ENCODE peak calls at places on chromosomes 6 and 20, in six cellular contexts. S is K562, D is HepG2, W is H1, B is SK-N-SH, H is GM12878. Y is an unnamed sample.

GRCh38 chr20:2805682-2806350 is 5.4 kb upstream of the CPXM1 start:
- DNase-seq in S (no peak), D (no peak), W (no peak), B (peak), H (no peak), Y (no peak)

GRCh38 chr6:356828-357251 is 34.7 kb upstream of the IRF4 start:
- DNase-seq in S (no peak), D (no peak), W (no peak), B (no peak), H (no peak), Y (no peak)

GRCh38 chr6:163600331-163600730 is 185.8 kb downstream of the QKI start:
- DNase-seq in S (no peak), D (no peak), W (no peak), B (no peak), H (no peak), Y (no peak)

GRCh38 chr6:91438570-91438969 is 851.7 kb upstream of the MAP3K7 start:
- DNase-seq in S (no peak), D (no peak), W (no peak), B (no peak), H (no peak), Y (no peak)

GRCh38 chr6:2884817-2885216 is 18.3 kb downstream of the SERPINB9 start:
- DNase-seq in S (no peak), D (no peak), W (no peak), B (no peak), H (no peak), Y (no peak)

GRCh38 chr20:24379116-24379927 is 90.1 kb upstream of the SYNDIG1 start:
- DNase-seq in S (no peak), D (no peak), W (no peak), B (no peak), H (no peak), Y (no peak)

GRCh38 chr20:16027710-16028109 is 545.5 kb downstream of the KIF16B start:
- DNase-seq in S (no peak), D (no peak), W (no peak), B (no peak), H (no peak), Y (no peak)

GRCh38 chr6:34585512-34586045 is 29.4 kb upstream of the SPDEF start:
- DNase-seq in S (no peak), D (no peak), W (no peak), B (no peak), H (no peak), Y (no peak)

GRCh38 chr6:101803146-101803545 is 409.6 kb downstream of the GRIK2 start:
- DNase-seq in S (no peak), D (no peak), W (no peak), B (no peak), H (no peak), Y (no peak)

GRCh38 chr20:35267092-35267491 is 10.8 kb downstream of the MMP24OS start:
- DNase-seq in S (no peak), D (no peak), W (no peak), B (no peak), H (no peak), Y (no peak)

GRCh38 chr20:11012975-11013374 is 339.2 kb upstream of the JAG1 start:
- DNase-seq in S (no peak), D (no peak), W (no peak), B (no peak), H (no peak), Y (no peak)

GRCh38 chr20:47543006-47543431 is 41.3 kb downstream of the NCOA3 start:
- DNase-seq in S (peak), D (no peak), W (no peak), B (no peak), H (no peak), Y (no peak)

DNA sequence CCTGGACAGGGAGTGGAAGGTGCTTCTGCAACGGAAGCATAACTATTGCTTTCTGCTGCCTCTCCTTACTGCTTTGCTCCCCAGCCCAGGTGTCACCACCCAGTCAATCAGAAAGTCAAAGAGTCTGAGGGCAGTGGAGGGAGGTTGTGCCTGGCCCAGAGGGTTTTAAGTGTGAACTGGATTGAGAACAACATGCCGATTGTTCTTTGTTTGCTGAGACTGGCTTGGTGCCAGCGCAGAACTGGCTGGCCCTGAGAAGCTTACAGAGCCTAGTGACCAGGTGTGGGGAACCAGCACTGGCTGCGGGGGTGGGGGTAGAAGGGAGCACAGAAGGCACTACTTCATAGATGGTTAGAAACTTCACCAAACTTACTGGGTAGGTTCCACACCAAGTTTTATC is 31.1 kb upstream of the ENPP4 start:
- DNase-seq in S (no peak), D (peak), W (no peak), B (no peak), H (no peak), Y (no peak)
- TF ChIP-seq GABPA in S (no peak), D (no peak), W (no peak), B (no peak), H (no peak), Y (no peak)

DNA sequence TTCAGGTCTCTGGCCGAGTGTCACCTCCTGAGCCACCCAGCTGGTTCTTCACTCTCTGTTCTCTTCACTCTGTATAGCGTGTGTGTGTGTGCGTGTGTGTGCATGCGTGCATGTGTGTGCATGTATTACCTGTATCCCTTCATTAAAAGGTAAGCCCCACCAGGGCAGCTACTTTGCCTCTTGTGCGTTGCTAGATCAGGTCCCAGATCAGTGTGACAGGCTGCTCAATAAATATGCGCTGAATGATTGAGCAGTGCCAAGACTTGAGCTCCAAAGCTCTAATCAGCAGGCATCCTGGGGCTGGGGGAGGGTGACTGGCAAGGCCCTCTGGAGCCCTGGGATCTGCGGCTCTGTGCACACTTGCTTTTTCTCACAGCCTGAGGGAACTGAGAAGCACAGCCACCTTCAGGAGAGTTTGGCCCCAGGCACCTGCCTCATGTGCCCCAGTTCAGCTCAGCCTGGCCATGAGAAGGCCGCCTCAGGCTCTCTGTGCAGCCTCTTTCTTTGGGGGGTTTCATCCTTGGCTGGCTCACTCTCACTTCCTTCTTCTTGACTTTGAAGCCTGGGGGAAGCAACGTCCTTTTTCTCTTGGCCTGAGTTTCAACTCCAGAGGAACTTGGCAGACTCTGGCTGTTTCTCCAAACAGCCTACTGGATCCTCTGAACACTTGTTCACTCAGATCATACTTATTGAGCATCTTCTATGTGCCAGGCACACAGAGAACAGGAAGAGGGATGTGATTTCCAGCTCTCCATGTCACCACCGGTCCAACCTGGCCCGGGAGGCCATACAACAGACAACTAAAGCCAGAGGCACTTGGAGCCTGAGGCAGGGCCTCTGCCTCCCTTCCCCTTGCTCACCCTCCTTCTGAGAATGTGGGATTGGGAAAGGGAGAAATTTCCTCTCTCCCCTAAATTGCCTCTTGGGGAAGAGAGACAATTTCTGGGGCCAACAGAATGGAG is 114.0 kb downstream of the VEGFA start:
- DNase-seq in S (no peak), D (no peak), W (no peak), B (no peak), H (peak), Y (peak)
- H3K27ac ChIP-seq in S (no peak), D (no peak), W (no peak), B (peak), H (peak), Y (peak)

GRCh38 chr6:94733066-94733465 is 844.3 kb upstream of the MANEA start:
- DNase-seq in S (no peak), D (no peak), W (no peak), B (no peak), H (no peak), Y (no peak)
- TF ChIP-seq GABPA in S (no peak), D (no peak), W (no peak), B (no peak), H (no peak), Y (no peak)

DNA sequence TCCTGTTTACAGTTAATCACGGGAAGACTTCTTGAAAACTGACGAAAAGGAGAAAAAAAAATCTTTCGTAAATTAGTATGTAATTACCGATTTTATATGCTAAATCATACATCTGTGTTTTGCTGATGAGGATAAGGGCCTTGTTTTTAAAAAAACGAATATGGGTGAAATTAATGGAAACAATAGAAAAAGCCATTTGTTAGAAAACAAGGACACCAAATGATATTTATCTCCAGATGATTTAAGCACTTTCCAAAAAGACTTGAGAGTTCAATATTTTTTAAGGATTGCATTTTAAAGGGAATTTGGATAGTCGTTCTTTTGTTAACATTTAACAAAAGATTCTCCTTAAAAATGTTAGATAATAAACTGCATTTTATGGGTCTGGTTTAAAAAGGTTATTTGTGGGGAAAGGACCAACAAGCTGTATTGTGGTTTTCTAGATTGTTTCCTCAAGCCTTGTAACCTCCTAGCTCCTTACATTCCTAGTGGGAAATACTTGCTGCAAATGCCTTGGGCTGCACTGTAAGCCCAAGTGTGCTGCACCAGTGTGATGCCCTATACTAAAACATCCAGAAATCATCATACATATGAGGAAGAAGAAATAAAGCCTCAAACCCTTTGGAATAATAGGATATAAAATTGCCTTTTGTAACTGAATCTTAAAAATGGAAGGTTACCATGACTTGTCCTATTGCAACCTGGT is 1.5 kb upstream of the PHIP start:
- DNase-seq in S (no peak), D (no peak), W (no peak), B (no peak), H (no peak), Y (no peak)
- H3K27ac ChIP-seq in S (peak), D (peak), W (no peak), B (peak), H (peak), Y (peak)

GRCh38 chr6:119978274-119978889 is 628.8 kb upstream of the MAN1A1 start:
- DNase-seq in S (no peak), D (peak), W (no peak), B (peak), H (no peak), Y (no peak)
- TF ChIP-seq GABPA in S (no peak), D (no peak), W (no peak), B (no peak), H (no peak), Y (no peak)

GRCh38 chr6:144561455-144562043 is 276.4 kb downstream of the UTRN start:
- DNase-seq in S (no peak), D (no peak), W (no peak), B (no peak), H (no peak), Y (no peak)
- H3K27ac ChIP-seq in S (peak), D (no peak), W (no peak), B (no peak), H (no peak), Y (no peak)

Y was measured in HL-60.